ENCODE peak calls at places on chromosomes 2 and 18, in ten cellular contexts. R is EL; I is esophagus squamous epithelium; K is Calu3; P is posterior cingulate gyrus; W is SW480; O is mucosa of gallbladder; A is right cardiac atrium; V is CD8-positive, alpha-beta T cell; S is NCI-H1694. X is an unnamed sample.

GRCh38 chr2:4420032-4420431 is 716.7 kb downstream of the DCDC2C start:
- DNase-seq in R (no peak), I (no peak), K (no peak), P (no peak), W (peak), O (no peak), A (no peak), V (no peak), S (no peak), X (no peak)

GRCh38 chr2:240464514-240465241 is 29.2 kb downstream of the GPC1 start:
- DNase-seq in R (no peak), I (no peak), K (no peak), P (peak), W (no peak), O (no peak), A (peak), V (no peak), S (no peak), X (no peak)

GRCh38 chr2:232348936-232349335 is 29.6 kb upstream of the ALPP start:
- DNase-seq in R (no peak), I (no peak), K (peak), P (peak), W (peak), O (peak), A (peak), V (no peak), S (no peak), X (no peak)

GRCh38 chr18:75111673-75112485 is 97.1 kb downstream of the PTGR3 start:
- DNase-seq in R (peak), I (no peak), K (no peak), P (no peak), W (peak), O (no peak), A (no peak), V (no peak), S (no peak), X (no peak)

GRCh38 chr18:50578030-50578429 is 18.1 kb downstream of the MAPK4 start:
- DNase-seq in R (no peak), I (no peak), K (no peak), P (no peak), W (no peak), O (no peak), A (no peak), V (no peak), S (no peak), X (no peak)

GRCh38 chr2:145138626-145139025 is 618.7 kb upstream of the ZEB2 start:
- DNase-seq in R (no peak), I (no peak), K (no peak), P (no peak), W (no peak), O (no peak), A (no peak), V (no peak), S (no peak), X (no peak)

GRCh38 chr2:109317471-109318090 is 188.6 kb downstream of the SH3RF3 start:
- DNase-seq in R (no peak), I (no peak), K (no peak), P (no peak), W (no peak), O (no peak), A (no peak), V (no peak), S (no peak), X (no peak)

GRCh38 chr18:10015941-10016819 is 102.4 kb downstream of the VAPA start:
- DNase-seq in R (peak), I (no peak), K (peak), P (no peak), W (peak), O (peak), A (no peak), V (no peak), S (no peak), X (no peak)

X was measured in substantia nigra.